ENCODE peak calls at places on chromosome 13, in ten cellular contexts. D is transverse colon, B is A549, L is IMR-90, N is adrenal gland, P is breast epithelium, H is body of pancreas, Z is tibial nerve, Y is ovary, I is spleen. E is an unnamed sample.

GRCh38 chr13:40047322-40047771 is 391.9 kb downstream of the COG6 start:
- DNase-seq in H (no peak), L (no peak), P (no peak), D (no peak), I (no peak), Y (no peak), Z (no peak), B (no peak), N (no peak), E (no peak)

GRCh38 chr13:48975101-48975925 is at the start of gene FNDC3A:
- DNase-seq in D (peak), H (peak), B (peak), L (peak), P (peak), Y (peak), I (peak), N (peak), Z (no peak), E (peak)

GRCh38 chr13:21813110-21813509 is 142.2 kb downstream of the FGF9 start:
- DNase-seq in I (no peak), N (no peak), D (no peak), L (no peak), Y (no peak), P (no peak), Z (no peak), B (no peak), H (no peak), E (no peak)

GRCh38 chr13:44274838-44275237 is 98.8 kb upstream of the SERP2 start:
- DNase-seq in H (no peak), B (no peak), D (no peak), L (peak), Y (no peak), I (no peak), N (no peak), P (no peak), Z (no peak), E (no peak)

GRCh38 chr13:79455331-79455730 is 25.6 kb upstream of the NDFIP2 start:
- DNase-seq in L (peak), H (no peak), B (no peak), P (no peak), N (no peak), I (no peak), Y (no peak), Z (no peak), D (no peak), E (no peak)

GRCh38 chr13:48004201-48004600 is 3.1 kb upstream of the SUCLA2 start:
- DNase-seq in Y (no peak), N (no peak), I (no peak), H (no peak), D (no peak), Z (no peak), B (no peak), L (no peak), P (no peak), E (peak)

GRCh38 chr13:47933688-47934011 is 67.4 kb downstream of the SUCLA2 start:
- DNase-seq in P (no peak), N (no peak), L (peak), B (no peak), D (no peak), Z (no peak), Y (no peak), I (no peak), H (no peak), E (peak)

GRCh38 chr13:111177081-111177711 is 62.1 kb downstream of the ARHGEF7 start:
- DNase-seq in Z (no peak), D (peak), H (peak), B (no peak), I (peak), Y (no peak), N (peak), L (peak), P (peak), E (no peak)

GRCh38 chr13:36712785-36713184 is 39.0 kb downstream of the SERTM1 start:
- DNase-seq in N (no peak), B (no peak), L (peak), P (no peak), H (no peak), D (no peak), I (no peak), Y (peak), Z (no peak), E (peak)

GRCh38 chr13:78160793-78161192 is 242.2 kb upstream of the EDNRB start:
- DNase-seq in I (no peak), Y (no peak), D (no peak), B (no peak), Z (no peak), L (peak), H (no peak), P (no peak), N (no peak), E (peak)

GRCh38 chr13:46516624-46517318 is 36.2 kb upstream of the LRCH1 start:
- DNase-seq in H (no peak), I (no peak), Z (no peak), Y (no peak), P (no peak), B (no peak), D (no peak), L (no peak), N (no peak), E (no peak)

DNA sequence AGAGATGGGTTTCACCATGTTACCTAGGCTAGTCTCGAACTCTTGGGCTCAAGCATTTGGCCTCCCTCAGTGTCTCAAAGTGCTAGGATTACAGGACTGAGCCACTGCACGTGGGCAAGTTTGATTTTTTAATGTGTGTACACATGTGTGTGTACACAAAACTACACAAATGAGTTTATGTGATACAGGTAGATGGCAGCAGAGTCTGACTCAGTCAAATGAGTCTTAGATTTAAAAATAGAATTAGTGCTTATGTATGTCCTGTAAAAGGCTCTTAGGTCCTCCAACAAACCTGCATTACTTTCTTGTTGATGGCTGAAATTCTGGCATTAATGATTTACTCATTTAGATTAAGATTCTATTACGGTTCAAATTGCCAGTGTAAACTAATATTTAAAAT is 293.7 kb downstream of the PCDH17 start:
- DNase-seq in L (no peak), Y (no peak), D (no peak), I (no peak), B (no peak), Z (no peak), P (no peak), N (no peak), H (no peak), E (no peak)
- TF ChIP-seq CTCF in L (no peak), Y (no peak), D (no peak), I (no peak), B (no peak), Z (no peak), P (no peak), N (no peak), H (no peak), E (no peak)

DNA sequence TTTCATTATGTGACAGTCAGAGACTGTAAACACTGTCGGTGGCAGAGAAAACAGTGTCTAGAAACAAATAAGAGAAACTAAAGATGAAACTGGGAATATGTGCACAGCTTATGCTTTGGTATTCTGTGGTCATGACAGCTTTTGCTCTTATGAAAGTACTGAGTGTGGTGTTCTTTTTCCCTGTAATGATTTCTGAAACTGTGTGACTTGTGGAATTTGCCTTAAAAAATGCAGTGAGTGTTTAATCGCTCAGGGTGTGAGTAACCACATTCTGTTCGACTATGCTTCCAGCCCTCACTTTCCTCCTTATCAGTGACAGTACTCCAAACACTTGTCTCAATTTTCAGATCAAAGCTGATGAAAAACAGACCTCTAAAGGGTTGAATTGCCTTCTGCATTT is 66.9 kb upstream of the DIAPH3 start:
- DNase-seq in H (no peak), P (no peak), N (no peak), L (peak), Z (no peak), D (no peak), B (no peak), Y (no peak), I (no peak), E (no peak)
- TF ChIP-seq POLR2A in H (no peak), P (no peak), N (no peak), L (no peak), Z (no peak), D (no peak), B (no peak), Y (no peak), I (no peak), E (no peak)

GRCh38 chr13:63455938-63456337 is 2040.3 kb upstream of the PCDH20 start:
- DNase-seq in L (no peak), H (no peak), N (no peak), Z (no peak), P (no peak), B (no peak), Y (no peak), D (no peak), I (no peak), E (no peak)
- TF ChIP-seq CTCF in L (peak), H (no peak), N (no peak), Z (no peak), P (no peak), B (no peak), Y (no peak), D (no peak), I (no peak), E (no peak)

GRCh38 chr13:42041017-42041683 is 7.3 kb upstream of the DGKH start:
- DNase-seq in B (peak), P (peak), Y (peak), I (peak), Z (no peak), H (peak), L (peak), D (peak), N (peak), E (peak)
- TF ChIP-seq POLR2A in B (no peak), P (no peak), Y (no peak), I (no peak), Z (no peak), H (no peak), L (no peak), D (peak), N (no peak), E (no peak)

GRCh38 chr13:98541701-98542203 is 35.2 kb downstream of the STK24 start:
- DNase-seq in Z (no peak), Y (no peak), L (no peak), I (no peak), H (no peak), D (no peak), P (no peak), B (no peak), N (no peak), E (no peak)
- TF ChIP-seq CTCF in Z (no peak), Y (no peak), L (no peak), I (no peak), H (no peak), D (peak), P (no peak), B (no peak), N (no peak), E (no peak)

DNA sequence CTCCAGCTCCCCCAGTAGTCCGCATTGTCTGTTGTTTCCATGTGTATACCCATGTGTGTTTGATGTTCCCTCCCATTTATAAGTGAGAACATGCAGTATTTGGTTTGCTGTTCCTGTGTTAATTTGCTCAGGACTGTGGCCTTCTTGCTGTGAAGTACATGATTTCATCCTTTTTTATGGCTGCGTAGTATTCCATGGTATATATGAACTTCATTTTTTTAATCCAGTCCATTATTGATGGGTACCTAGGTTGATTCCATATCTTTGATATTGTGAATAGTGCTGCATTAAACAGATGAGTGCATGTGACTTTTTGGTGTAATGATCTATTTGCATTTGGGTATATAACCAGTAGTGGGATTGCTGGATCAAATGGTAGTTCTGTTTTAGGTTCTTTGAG is 175.2 kb downstream of the PDS5B start:
- DNase-seq in H (no peak), D (no peak), L (no peak), N (no peak), B (no peak), Z (no peak), Y (no peak), I (no peak), P (no peak), E (no peak)
- TF ChIP-seq POLR2A in H (no peak), D (no peak), L (no peak), N (no peak), B (no peak), Z (no peak), Y (no peak), I (no peak), P (no peak), E (no peak)

DNA sequence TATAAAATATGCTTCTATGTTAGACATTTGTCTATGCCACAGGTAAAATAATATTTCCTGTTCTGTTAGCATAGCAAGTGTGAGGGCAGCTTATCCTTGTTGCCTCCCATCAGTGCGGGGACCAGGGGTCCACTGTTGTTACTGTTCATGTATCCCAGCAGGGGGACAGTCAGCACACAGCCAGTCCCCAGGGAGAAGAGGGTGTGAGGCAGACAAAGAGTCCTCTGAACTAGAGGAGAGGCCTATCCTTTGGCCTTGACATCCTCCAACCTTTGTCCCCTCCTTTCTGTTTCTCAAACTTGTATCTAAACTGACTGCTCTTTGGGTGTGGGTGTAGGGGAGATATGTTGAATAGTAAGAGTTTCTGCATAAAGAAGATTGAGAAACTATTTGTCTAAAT is 2.9 kb upstream of the GPR18 start:
- DNase-seq in N (no peak), P (no peak), L (no peak), Y (no peak), I (no peak), H (no peak), D (no peak), Z (no peak), B (no peak), E (no peak)
- TF ChIP-seq CTCF in N (no peak), P (no peak), L (no peak), Y (no peak), I (no peak), H (no peak), D (no peak), Z (no peak), B (no peak), E (no peak)

DNA sequence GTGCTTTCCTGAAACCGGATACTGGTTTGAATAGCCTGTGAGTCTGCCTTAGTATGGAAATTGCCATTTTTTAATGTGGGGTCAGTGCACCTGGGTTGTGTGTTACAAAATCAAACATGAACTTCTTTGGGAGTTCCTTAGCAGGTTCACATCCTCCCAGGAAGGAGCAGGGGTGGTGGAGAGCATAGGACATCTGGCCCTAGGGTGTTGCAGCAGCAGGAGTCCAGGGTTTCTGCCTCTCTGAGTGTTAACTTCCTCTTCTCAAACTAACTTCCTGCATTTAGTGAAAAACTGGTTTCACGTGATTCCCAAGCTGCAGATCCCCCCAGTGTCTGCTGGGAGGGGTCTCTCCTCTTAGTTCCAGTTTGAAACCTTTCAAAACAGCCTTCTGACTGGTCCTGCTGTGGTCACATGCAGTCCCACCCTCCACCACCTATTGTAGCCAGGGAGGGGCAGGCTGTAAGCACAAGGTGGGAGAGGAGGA is 7.2 kb downstream of the RNASEH2B start:
- DNase-seq in Y (no peak), D (no peak), B (no peak), L (no peak), Z (no peak), H (no peak), P (no peak), N (no peak), I (no peak), E (peak)
- TF ChIP-seq POLR2A in Y (no peak), D (no peak), B (no peak), L (no peak), Z (no peak), H (no peak), P (no peak), N (no peak), I (no peak), E (peak)

GRCh38 chr13:34941835-34942731 is at the start of gene NBEA:
- DNase-seq in Z (peak), H (peak), I (peak), N (peak), L (peak), P (peak), Y (peak), D (peak), B (peak), E (peak)
- TF ChIP-seq CTCF in Z (peak), H (peak), I (peak), N (peak), L (no peak), P (peak), Y (peak), D (peak), B (no peak), E (no peak)

GRCh38 chr13:30617315-30618185 is at the start of gene USPL1:
- DNase-seq in N (peak), L (peak), Y (peak), P (peak), B (peak), D (peak), Z (peak), I (peak), H (peak), E (peak)
- TF ChIP-seq POLR2A in N (peak), L (peak), Y (peak), P (peak), B (peak), D (peak), Z (peak), I (peak), H (peak), E (peak)